ENCODE peak calls at places on chromosomes 2 and 18, in nine cellular contexts. G is AG04449, Y is foreskin fibroblast, Q is tibial nerve, B is AG10803, C is astrocyte of the spinal cord, H is vagina, W is ovary, S is dorsolateral prefrontal cortex. J is an unnamed sample.
A peak's percentile ranks its signal among the peaks of the same experiment; 100 is the strongest.

GRCh38 chr18:79242246-79242645 is 153.5 kb upstream of the NFATC1 start:
- DNase-seq in B (no peak), Q (no peak), C (no peak), G (no peak), Y (no peak), H (no peak), S (no peak), W (no peak), J (no peak)

GRCh38 chr2:120346667-120347358 is 877 bp downstream of the INHBB start:
- DNase-seq in S (peak; percentile 54), G (peak; percentile 41), Q (no peak), H (no peak), C (peak; percentile 12), W (peak; percentile 46), Y (peak; percentile 75), B (peak; percentile 64), J (peak; percentile 55)

GRCh38 chr18:58496937-58497336 is 132.0 kb downstream of the ALPK2 start:
- DNase-seq in H (no peak), W (no peak), B (no peak), G (no peak), Q (no peak), S (no peak), C (no peak), Y (no peak), J (peak; percentile 3)

GRCh38 chr18:47911877-47912276 is 18.6 kb downstream of the SMAD2 start:
- DNase-seq in Y (no peak), W (no peak), S (no peak), B (no peak), H (no peak), Q (no peak), C (no peak), G (no peak), J (no peak)

GRCh38 chr2:45649855-45650806 is 1.3 kb upstream of the PRKCE start:
- DNase-seq in B (peak; percentile 57), C (peak; percentile 45), Q (peak; percentile 84), H (no peak), G (no peak), W (peak; percentile 83), Y (peak; percentile 77), S (peak; percentile 74), J (peak; percentile 63)

GRCh38 chr2:172863341-172863740 is 127.7 kb downstream of the RAPGEF4 start:
- DNase-seq in Y (no peak), C (no peak), B (no peak), G (no peak), H (no peak), S (no peak), W (no peak), Q (no peak), J (no peak)

GRCh38 chr2:70181363-70181956 is 9.4 kb downstream of the C2orf42 start:
- DNase-seq in Q (no peak), S (no peak), H (no peak), G (no peak), B (no peak), C (no peak), Y (no peak), W (peak; percentile 28), J (no peak)

GRCh38 chr2:121650554-121650930 is 1.3 kb upstream of the CLASP1 start:
- DNase-seq in Y (peak; percentile 35), H (no peak), S (peak; percentile 4), G (no peak), W (peak; percentile 36), C (peak; percentile 29), B (no peak), Q (no peak), J (no peak)

GRCh38 chr2:10934308-10934978 is 22.7 kb downstream of the KCNF1 start:
- DNase-seq in Q (no peak), S (no peak), H (no peak), B (no peak), W (no peak), C (no peak), Y (no peak), G (no peak), J (no peak)

DNA sequence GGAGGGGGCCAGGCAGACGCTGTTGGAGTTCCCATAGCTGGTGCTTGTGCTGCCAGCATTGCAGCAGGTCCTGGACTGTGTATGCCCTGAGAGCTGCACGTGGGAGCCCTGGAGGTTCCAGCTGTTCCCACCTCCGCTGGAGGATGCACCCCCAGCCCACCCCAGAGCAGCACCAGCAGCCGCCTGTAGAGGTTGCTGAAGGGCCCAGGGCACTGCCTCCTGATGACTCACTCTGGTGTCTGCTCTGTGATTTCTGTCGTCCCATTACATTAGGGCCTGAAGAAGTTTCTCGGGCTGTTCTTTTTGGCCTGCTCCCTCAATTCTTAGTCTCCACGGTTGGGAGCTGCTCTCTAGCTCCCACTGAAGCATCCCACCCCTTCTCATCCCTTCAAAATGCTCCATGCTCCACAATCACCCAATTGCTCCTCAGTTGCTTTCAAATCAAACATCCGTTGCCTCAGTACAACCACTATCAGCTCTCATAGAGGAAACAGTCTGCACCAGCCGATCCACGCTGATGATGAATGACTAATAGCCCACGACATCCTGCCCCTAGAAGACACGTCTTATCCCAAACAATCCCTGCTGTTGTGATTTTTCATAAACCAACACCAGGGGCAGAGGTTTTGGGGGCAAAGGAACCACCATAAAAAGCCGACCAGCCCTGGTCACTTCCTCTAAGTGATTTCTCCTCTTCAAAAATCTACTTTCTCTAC is 65.2 kb upstream of the RNF152 start:
- DNase-seq in Y (peak; percentile 36), H (no peak), B (no peak), S (no peak), W (no peak), Q (no peak), G (no peak), C (no peak), J (peak; percentile 44)
- TF ChIP-seq CTCF in Y (no peak), H (no peak), B (no peak), S (no peak), W (no peak), Q (no peak), G (peak; percentile 1), C (peak; percentile 19), J (peak; percentile 11)

GRCh38 chr2:68206779-68207178 is 45.6 kb downstream of the PPP3R1 start:
- DNase-seq in G (no peak), S (no peak), Q (no peak), C (no peak), H (no peak), Y (no peak), W (no peak), B (no peak), J (no peak)

GRCh38 chr2:68200157-68200787 is 42.6 kb downstream of the PNO1 start:
- DNase-seq in Q (no peak), Y (no peak), S (no peak), C (no peak), G (no peak), H (no peak), W (no peak), B (no peak), J (no peak)

DNA sequence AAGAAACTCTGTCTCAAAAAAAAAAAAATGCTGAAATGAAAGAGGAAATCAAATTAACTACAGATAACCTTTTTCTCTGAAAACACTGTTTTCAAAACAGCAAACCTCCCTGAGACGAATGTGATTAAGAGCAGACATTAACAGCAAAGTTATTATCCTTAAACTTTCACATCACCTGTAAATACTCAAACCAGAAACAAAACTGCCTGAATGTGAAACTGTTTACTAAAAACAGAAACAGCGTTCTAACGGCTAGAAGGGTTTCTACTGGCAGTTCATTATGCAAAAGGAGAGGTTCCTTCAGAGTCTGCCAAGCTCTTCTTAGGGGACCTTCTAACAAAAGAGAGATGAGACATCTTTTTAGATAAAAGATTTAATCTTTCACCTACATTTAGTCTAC is 45.9 kb downstream of the PNO1 start:
- DNase-seq in B (no peak), G (no peak), Y (no peak), S (no peak), H (no peak), W (no peak), Q (no peak), C (no peak), J (no peak)
- H3K4me3 ChIP-seq in B (no peak overlapping the region), G (no peak overlapping the region), Y (no peak overlapping the region), S (no peak overlapping the region), H (no peak overlapping the region), W (no peak overlapping the region), Q (no peak overlapping the region), C (no peak overlapping the region), J (no peak overlapping the region)

GRCh38 chr18:60411715-60412114 is 39.1 kb upstream of the MC4R start:
- DNase-seq in B (no peak), W (no peak), S (no peak), C (no peak), Q (no peak), H (no peak), G (no peak), Y (no peak), J (peak; percentile 0)

GRCh38 chr18:60417946-60418345 is 45.4 kb upstream of the MC4R start:
- DNase-seq in H (no peak), S (no peak), B (peak; percentile 73), W (no peak), C (no peak), Q (no peak), G (no peak), Y (no peak), J (no peak)

DNA sequence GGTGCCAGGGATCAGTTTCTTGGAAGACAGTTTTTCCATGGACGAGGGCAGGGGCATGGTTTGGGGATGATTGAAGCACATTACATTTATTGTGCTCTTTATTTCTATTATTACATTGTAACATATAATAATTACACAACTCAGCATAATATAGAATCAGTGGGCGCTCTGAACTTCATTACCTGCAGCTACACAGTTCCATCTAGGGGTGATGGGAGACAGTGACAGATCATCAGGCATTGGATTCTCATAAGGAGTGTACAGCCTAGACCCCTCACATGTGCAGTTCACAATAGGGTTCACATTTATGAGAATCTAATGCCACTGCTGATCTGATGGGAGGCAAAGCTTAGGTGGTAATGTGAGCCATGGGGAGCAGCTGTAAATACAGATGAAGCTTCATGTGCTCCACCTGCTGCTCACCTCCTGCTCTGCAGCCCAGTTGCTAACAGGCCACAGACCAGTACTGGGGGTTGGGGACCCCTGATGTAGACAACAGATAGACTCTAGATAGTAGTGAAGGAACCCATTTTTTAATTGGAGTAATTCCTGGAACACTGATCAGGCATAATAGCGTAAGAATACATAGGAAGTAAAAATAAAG is 41.5 kb upstream of the MC4R start:
- DNase-seq in B (peak; percentile 27), Q (no peak), C (no peak), G (no peak), H (no peak), S (no peak), W (no peak), Y (peak; percentile 17), J (peak; percentile 24)
- TF ChIP-seq CTCF in B (peak; percentile 54), Q (no peak), C (peak; percentile 64), G (peak; percentile 48), H (no peak), S (no peak), W (no peak), Y (peak; percentile 71), J (peak; percentile 58)

DNA sequence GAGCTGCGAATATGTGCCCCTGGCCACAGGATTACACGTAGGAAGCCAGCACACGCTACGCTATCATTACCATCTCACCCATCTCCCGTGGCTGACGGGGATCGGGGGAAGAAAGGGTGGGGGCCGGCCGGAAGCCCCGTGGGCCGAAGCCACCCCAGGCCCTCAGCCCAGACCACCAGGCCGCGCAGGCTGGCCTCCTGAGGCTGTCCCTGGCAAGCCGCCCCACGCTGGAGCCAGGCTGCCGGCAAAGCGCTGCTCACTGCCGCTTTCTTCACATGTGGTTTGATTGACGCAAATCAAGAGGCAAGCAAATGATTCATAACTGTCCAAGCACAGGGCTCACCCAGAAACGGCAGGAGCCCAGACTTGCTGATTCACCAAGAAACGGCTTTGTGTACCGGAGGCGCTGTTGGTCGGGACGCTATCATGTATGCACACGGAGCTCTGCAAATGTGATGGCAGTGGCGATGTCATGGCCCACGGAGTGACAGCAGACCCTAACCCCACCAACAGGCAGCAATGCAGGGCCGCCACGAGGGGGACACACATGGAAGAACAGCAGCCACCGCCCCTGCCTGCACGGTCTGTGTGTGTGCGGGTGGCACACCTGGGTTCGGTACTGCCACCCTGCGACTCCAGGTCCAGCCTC is 125.7 kb downstream of the HDAC4 start:
- DNase-seq in Y (peak; percentile 97), C (peak; percentile 98), B (peak; percentile 98), W (peak; percentile 72), H (no peak), S (peak; percentile 78), G (peak; percentile 95), Q (peak; percentile 77), J (peak; percentile 96)
- H3K4me3 ChIP-seq in Y (peak overlapping the region; percentile 23), C (no peak overlapping the region), B (peak overlapping the region; percentile 50), W (peak overlapping the region; percentile 5), H (peak overlapping the region; percentile 8), S (peak overlapping the region; percentile 24), G (peak overlapping the region; percentile 36), Q (no peak overlapping the region), J (no peak overlapping the region)